ENCODE peak calls at places on chromosomes 2 and 18, in eight cellular contexts. Y is AML-193; M is stimulated activated CD8-positive, alpha-beta memory T cell treated with anti-CD3 and anti-CD28 coated beads, Interleukin-7, amount 100 ng/mL, for 1 hour; S is frontal cortex; G is choroid plexus epithelial cell; A is HEK293T; F is stimulated activated CD4-positive, alpha-beta T cell treated with anti-CD3 and anti-CD28 coated beads, Interleukin-15, amount 100 ng/mL, for 1 hour; P is H1. T is an unnamed sample.
A peak's percentile ranks its signal among the peaks of the same experiment; 100 is the strongest.

GRCh38 chr2:111702119-111702808 is 181.7 kb downstream of the ANAPC1 start:
- DNase-seq in A (peak; percentile 73), M (peak; percentile 14), S (peak; percentile 45), P (no peak), Y (peak; percentile 62), F (no peak), G (peak; percentile 71), T (no peak)

GRCh38 chr2:208135794-208136369 is 6.3 kb upstream of the CRYGC start:
- DNase-seq in Y (no peak), A (no peak), P (no peak), M (no peak), S (no peak), F (no peak), G (no peak), T (no peak)

GRCh38 chr2:210389856-210390255 is 74.9 kb upstream of the MYL1 start:
- DNase-seq in F (no peak), A (no peak), S (no peak), G (no peak), M (no peak), Y (no peak), P (no peak), T (no peak)

GRCh38 chr2:23760746-23761145 is 166.2 kb downstream of the ATAD2B start:
- DNase-seq in S (no peak), Y (peak; percentile 24), F (no peak), M (no peak), A (no peak), P (no peak), G (peak; percentile 84), T (no peak)

GRCh38 chr2:121999273-121999672 is 243.8 kb downstream of the TSN start:
- DNase-seq in M (no peak), S (no peak), A (peak; percentile 26), P (no peak), F (no peak), G (peak; percentile 73), Y (no peak), T (no peak)

GRCh38 chr18:4020026-4020425 is 435.1 kb downstream of the DLGAP1 start:
- DNase-seq in P (peak; percentile 5), S (no peak), F (no peak), A (no peak), G (no peak), Y (no peak), M (no peak), T (no peak)

GRCh38 chr2:70498528-70498927 is 55.1 kb downstream of the TGFA start:
- DNase-seq in M (no peak), A (no peak), F (no peak), G (no peak), P (no peak), S (no peak), Y (no peak), T (no peak)

GRCh38 chr18:67733094-67733493 is 216.6 kb upstream of the DSEL start:
- DNase-seq in S (no peak), P (no peak), F (no peak), G (peak; percentile 92), M (no peak), Y (no peak), A (no peak), T (no peak)

GRCh38 chr2:24832526-24832925 is 39.3 kb downstream of the CENPO start:
- DNase-seq in F (no peak), S (no peak), G (no peak), Y (no peak), A (no peak), M (no peak), P (no peak), T (no peak)

GRCh38 chr2:144715992-144716391 is 196.1 kb upstream of the ZEB2 start:
- DNase-seq in M (no peak), A (no peak), Y (no peak), S (no peak), G (no peak), F (no peak), P (no peak), T (no peak)

GRCh38 chr2:88129313-88129959 is 1.6 kb upstream of the FABP1 start:
- DNase-seq in S (no peak), Y (no peak), F (no peak), G (no peak), P (no peak), A (no peak), M (no peak), T (no peak)

GRCh38 chr18:58541789-58542425 is 87.0 kb downstream of the ALPK2 start:
- DNase-seq in M (no peak), A (no peak), S (no peak), P (peak; percentile 23), F (no peak), Y (peak; percentile 15), G (peak; percentile 99), T (no peak)

GRCh38 chr2:127079358-127079920 is 27.5 kb downstream of the BIN1 start:
- DNase-seq in A (no peak), G (no peak), Y (no peak), S (no peak), M (no peak), P (no peak), F (no peak), T (no peak)

GRCh38 chr2:27326536-27326935 is 3.6 kb upstream of the MPV17 start:
- DNase-seq in M (no peak), G (no peak), S (no peak), F (no peak), P (no peak), Y (no peak), A (no peak), T (no peak)

GRCh38 chr18:75538727-75539126 is 111.2 kb upstream of the SMIM21 start:
- DNase-seq in Y (no peak), G (peak; percentile 25), P (no peak), F (no peak), M (no peak), S (no peak), A (no peak), T (no peak)

GRCh38 chr2:100184055-100184737 is 41.8 kb upstream of the AFF3 start:
- DNase-seq in A (no peak), P (no peak), S (no peak), M (no peak), G (no peak), Y (peak; percentile 0), F (no peak), T (no peak)

GRCh38 chr2:100744589-100744988 is 75.3 kb upstream of the NPAS2 start:
- DNase-seq in S (no peak), G (peak; percentile 81), M (no peak), A (no peak), P (no peak), F (no peak), Y (no peak), T (no peak)

GRCh38 chr18:864872-865273 is 39.8 kb upstream of the ADCYAP1 start:
- DNase-seq in S (peak; percentile 65), P (peak; percentile 60), G (peak; percentile 89), Y (peak; percentile 45), F (peak; percentile 3), M (peak; percentile 10), A (peak; percentile 72), T (no peak)

GRCh38 chr2:238281826-238282480 is 6.5 kb downstream of the PER2 start:
- DNase-seq in Y (no peak), P (no peak), M (no peak), A (no peak), G (no peak), S (no peak), F (no peak), T (no peak)

GRCh38 chr2:128685841-128686497 is 367.3 kb upstream of the HS6ST1 start:
- DNase-seq in G (no peak), M (no peak), F (no peak), S (no peak), Y (peak; percentile 3), A (no peak), P (no peak), T (no peak)

GRCh38 chr2:8296340-8296739 is 385.5 kb upstream of the ID2 start:
- DNase-seq in Y (no peak), A (no peak), M (no peak), P (no peak), G (no peak), F (no peak), S (no peak), T (no peak)

GRCh38 chr2:42614838-42615237 is 46.4 kb downstream of the MTA3 start:
- DNase-seq in Y (no peak), S (no peak), P (no peak), M (no peak), F (no peak), G (no peak), A (no peak), T (no peak)

T was measured in cerebellar nuclear complex.